ENCODE peak calls at places on chromosomes 3 and 15, in six cellular contexts. One of them, this sample, is unnamed.

GRCh38 chr3:171396048-171396447 is 64.2 kb downstream of the TNIK start:
- DNase-seq in Panc1: no peak
- DNase-seq in HepG2: peak; percentile 3
- DNase-seq in K562: no peak
- DNase-seq in SK-N-SH: no peak
- DNase-seq in GM23338: no peak
- DNase-seq in this sample: no peak

GRCh38 chr3:157329541-157329940 is 107.1 kb upstream of the PTX3 start:
- DNase-seq in Panc1: no peak
- DNase-seq in HepG2: no peak
- DNase-seq in K562: no peak
- DNase-seq in SK-N-SH: no peak
- DNase-seq in GM23338: no peak
- DNase-seq in this sample: no peak

GRCh38 chr15:69474291-69474690 is 21.7 kb downstream of the RPLP1 start:
- DNase-seq in Panc1: no peak
- DNase-seq in HepG2: no peak
- DNase-seq in K562: no peak
- DNase-seq in SK-N-SH: no peak
- DNase-seq in GM23338: no peak
- DNase-seq in this sample: no peak

GRCh38 chr15:40061212-40061901 is 22.4 kb upstream of the SRP14 start:
- DNase-seq in Panc1: no peak
- DNase-seq in HepG2: no peak
- DNase-seq in K562: no peak
- DNase-seq in SK-N-SH: no peak
- DNase-seq in GM23338: no peak
- DNase-seq in this sample: no peak

GRCh38 chr3:35322070-35322469 is 317.3 kb upstream of the ARPP21 start:
- DNase-seq in Panc1: no peak
- DNase-seq in HepG2: no peak
- DNase-seq in K562: no peak
- DNase-seq in SK-N-SH: no peak
- DNase-seq in GM23338: no peak
- DNase-seq in this sample: no peak

GRCh38 chr3:22318325-22318724 is 567.3 kb upstream of the ZNF385D start:
- DNase-seq in Panc1: no peak
- DNase-seq in HepG2: no peak
- DNase-seq in K562: no peak
- DNase-seq in SK-N-SH: no peak
- DNase-seq in GM23338: no peak
- DNase-seq in this sample: no peak

GRCh38 chr15:100696452-100696851 is 94.1 kb downstream of the ASB7 start:
- DNase-seq in Panc1: no peak
- DNase-seq in HepG2: no peak
- DNase-seq in K562: no peak
- DNase-seq in SK-N-SH: no peak
- DNase-seq in GM23338: no peak
- DNase-seq in this sample: no peak

GRCh38 chr15:99057020-99057419 is 47.9 kb upstream of the SYNM start:
- DNase-seq in Panc1: no peak
- DNase-seq in HepG2: no peak
- DNase-seq in K562: no peak
- DNase-seq in SK-N-SH: no peak
- DNase-seq in GM23338: peak; percentile 43
- DNase-seq in this sample: no peak

GRCh38 chr15:101017041-101017754 is 98.0 kb downstream of the LRRK1 start:
- DNase-seq in Panc1: no peak
- DNase-seq in HepG2: no peak
- DNase-seq in K562: no peak
- DNase-seq in SK-N-SH: no peak
- DNase-seq in GM23338: peak; percentile 74
- DNase-seq in this sample: no peak

GRCh38 chr3:61564405-61565059 is 3.2 kb downstream of the PTPRG start:
- DNase-seq in Panc1: no peak
- DNase-seq in HepG2: no peak
- DNase-seq in K562: peak; percentile 7
- DNase-seq in SK-N-SH: peak; percentile 79
- DNase-seq in GM23338: peak; percentile 83
- DNase-seq in this sample: no peak

GRCh38 chr15:63054985-63055384 is 12.4 kb downstream of the TPM1 start:
- DNase-seq in Panc1: no peak
- DNase-seq in HepG2: no peak
- DNase-seq in K562: no peak
- DNase-seq in SK-N-SH: peak; percentile 74
- DNase-seq in GM23338: no peak
- DNase-seq in this sample: no peak

GRCh38 chr3:71101014-71101413 is 482.5 kb downstream of the FOXP1 start:
- DNase-seq in Panc1: no peak
- DNase-seq in HepG2: no peak
- DNase-seq in K562: no peak
- DNase-seq in SK-N-SH: no peak
- DNase-seq in GM23338: no peak
- DNase-seq in this sample: no peak

GRCh38 chr3:171994646-171995441 is 44.5 kb upstream of the FNDC3B start:
- DNase-seq in Panc1: no peak
- DNase-seq in HepG2: peak; percentile 41
- DNase-seq in K562: no peak
- DNase-seq in SK-N-SH: no peak
- DNase-seq in GM23338: no peak
- DNase-seq in this sample: no peak

GRCh38 chr3:8183627-8184026 is 318.0 kb upstream of the LMCD1 start:
- DNase-seq in Panc1: no peak
- DNase-seq in HepG2: no peak
- DNase-seq in K562: no peak
- DNase-seq in SK-N-SH: no peak
- DNase-seq in GM23338: no peak
- DNase-seq in this sample: no peak

GRCh38 chr3:16468114-16469098 is 45.1 kb downstream of the RFTN1 start:
- DNase-seq in Panc1: no peak
- DNase-seq in HepG2: no peak
- DNase-seq in K562: no peak
- DNase-seq in SK-N-SH: peak; percentile 61
- DNase-seq in GM23338: no peak
- DNase-seq in this sample: no peak

GRCh38 chr3:60048447-60048848 is 998.6 kb upstream of the CFAP20DC start:
- DNase-seq in Panc1: no peak
- DNase-seq in HepG2: no peak
- DNase-seq in K562: no peak
- DNase-seq in SK-N-SH: no peak
- DNase-seq in GM23338: no peak
- DNase-seq in this sample: no peak

GRCh38 chr3:192812736-192813383 is 85.5 kb upstream of the FGF12 start:
- DNase-seq in Panc1: peak; percentile 50
- DNase-seq in HepG2: peak; percentile 54
- DNase-seq in K562: no peak
- DNase-seq in SK-N-SH: no peak
- DNase-seq in GM23338: peak; percentile 76
- DNase-seq in this sample: peak; percentile 49

GRCh38 chr3:136353461-136353860 is 103.3 kb downstream of the PCCB start:
- DNase-seq in Panc1: no peak
- DNase-seq in HepG2: no peak
- DNase-seq in K562: no peak
- DNase-seq in SK-N-SH: no peak
- DNase-seq in GM23338: peak; percentile 50
- DNase-seq in this sample: no peak

GRCh38 chr15:35019401-35020327 is 31.6 kb upstream of the ZNF770 start:
- DNase-seq in Panc1: no peak
- DNase-seq in HepG2: no peak
- DNase-seq in K562: no peak
- DNase-seq in SK-N-SH: no peak
- DNase-seq in GM23338: peak; percentile 76
- DNase-seq in this sample: peak; percentile 39

GRCh38 chr15:24954783-24955548 is at the start of the genes SNRPN and SNURF:
- DNase-seq in Panc1: peak; percentile 22
- DNase-seq in HepG2: peak; percentile 30
- DNase-seq in K562: no peak
- DNase-seq in SK-N-SH: peak; percentile 81
- DNase-seq in GM23338: peak; percentile 76
- DNase-seq in this sample: no peak

GRCh38 chr3:36959821-36960220 is 15.0 kb upstream of the TRANK1 start:
- DNase-seq in Panc1: no peak
- DNase-seq in HepG2: no peak
- DNase-seq in K562: no peak
- DNase-seq in SK-N-SH: no peak
- DNase-seq in GM23338: no peak
- DNase-seq in this sample: no peak

GRCh38 chr3:129317014-129317771 is 38.5 kb downstream of the HMCES start:
- DNase-seq in Panc1: no peak
- DNase-seq in HepG2: no peak
- DNase-seq in K562: no peak
- DNase-seq in SK-N-SH: peak; percentile 67
- DNase-seq in GM23338: no peak
- DNase-seq in this sample: no peak

GRCh38 chr3:29412117-29412516 is 131.2 kb downstream of the RBMS3 start:
- DNase-seq in Panc1: no peak
- DNase-seq in HepG2: no peak
- DNase-seq in K562: no peak
- DNase-seq in SK-N-SH: no peak
- DNase-seq in GM23338: no peak
- DNase-seq in this sample: no peak

GRCh38 chr3:188217011-188217463 is 63.1 kb downstream of the LPP start:
- DNase-seq in Panc1: no peak
- DNase-seq in HepG2: no peak
- DNase-seq in K562: no peak
- DNase-seq in SK-N-SH: no peak
- DNase-seq in GM23338: no peak
- DNase-seq in this sample: no peak

GRCh38 chr3:25468866-25469319 is 40.8 kb downstream of the RARB start:
- DNase-seq in Panc1: no peak
- DNase-seq in HepG2: no peak
- DNase-seq in K562: no peak
- DNase-seq in SK-N-SH: peak; percentile 23
- DNase-seq in GM23338: peak; percentile 43
- DNase-seq in this sample: no peak

GRCh38 chr3:184037816-184038215 is 6.3 kb downstream of the HTR3D start:
- DNase-seq in Panc1: no peak
- DNase-seq in HepG2: no peak
- DNase-seq in K562: no peak
- DNase-seq in SK-N-SH: no peak
- DNase-seq in GM23338: peak; percentile 49
- DNase-seq in this sample: peak; percentile 18

GRCh38 chr3:55061619-55062018 is 133.8 kb upstream of the LRTM1 start:
- DNase-seq in Panc1: no peak
- DNase-seq in HepG2: no peak
- DNase-seq in K562: no peak
- DNase-seq in SK-N-SH: no peak
- DNase-seq in GM23338: no peak
- DNase-seq in this sample: no peak

GRCh38 chr3:136186330-136186729 is 9.8 kb downstream of the MSL2 start:
- DNase-seq in Panc1: no peak
- DNase-seq in HepG2: peak; percentile 69
- DNase-seq in K562: no peak
- DNase-seq in SK-N-SH: no peak
- DNase-seq in GM23338: peak; percentile 15
- DNase-seq in this sample: no peak

GRCh38 chr3:45993421-45994027 is 2.1 kb downstream of the FYCO1 start:
- DNase-seq in Panc1: no peak
- DNase-seq in HepG2: no peak
- DNase-seq in K562: no peak
- DNase-seq in SK-N-SH: no peak
- DNase-seq in GM23338: no peak
- DNase-seq in this sample: no peak

GRCh38 chr15:85318048-85318731 is 62.2 kb upstream of the AKAP13 start:
- DNase-seq in Panc1: no peak
- DNase-seq in HepG2: no peak
- DNase-seq in K562: no peak
- DNase-seq in SK-N-SH: no peak
- DNase-seq in GM23338: no peak
- DNase-seq in this sample: peak; percentile 47

GRCh38 chr15:70869346-70869745 is 15.4 kb upstream of the LARP6 start:
- DNase-seq in Panc1: no peak
- DNase-seq in HepG2: no peak
- DNase-seq in K562: no peak
- DNase-seq in SK-N-SH: peak; percentile 63
- DNase-seq in GM23338: no peak
- DNase-seq in this sample: no peak

GRCh38 chr15:90481023-90481422 is 48.7 kb upstream of the CRTC3 start:
- DNase-seq in Panc1: no peak
- DNase-seq in HepG2: no peak
- DNase-seq in K562: no peak
- DNase-seq in SK-N-SH: no peak
- DNase-seq in GM23338: no peak
- DNase-seq in this sample: no peak
- TF ChIP-seq REST in Panc1: no peak
- TF ChIP-seq REST in HepG2: no peak
- TF ChIP-seq REST in K562: no peak
- TF ChIP-seq REST in SK-N-SH: no peak
- TF ChIP-seq REST in GM23338: no peak
- TF ChIP-seq REST in this sample: no peak

DNA sequence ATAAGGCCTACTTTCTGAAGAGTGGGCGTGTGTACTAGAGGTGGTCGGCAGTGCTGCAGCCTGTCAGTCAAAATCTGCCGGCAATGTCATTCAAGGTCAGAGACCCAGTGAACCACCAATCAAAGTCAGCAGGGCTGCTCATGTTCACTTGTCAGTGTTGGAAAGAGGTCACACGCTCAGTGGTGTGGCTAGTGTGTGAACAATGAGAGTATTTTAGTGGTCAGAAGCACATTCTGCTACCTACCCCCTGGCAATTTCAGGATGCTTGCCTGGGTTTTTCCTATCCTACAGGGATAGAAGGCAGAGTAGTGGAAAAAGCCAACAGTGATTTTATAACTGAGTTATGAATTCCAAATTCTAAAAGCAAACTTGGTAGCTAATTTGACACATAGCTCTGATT is 278.5 kb upstream of the ONECUT1 start:
- DNase-seq in Panc1: no peak
- DNase-seq in HepG2: no peak
- DNase-seq in K562: no peak
- DNase-seq in SK-N-SH: no peak
- DNase-seq in GM23338: no peak
- DNase-seq in this sample: no peak
- TF ChIP-seq REST in Panc1: no peak
- TF ChIP-seq REST in HepG2: no peak
- TF ChIP-seq REST in K562: no peak
- TF ChIP-seq REST in SK-N-SH: no peak
- TF ChIP-seq REST in GM23338: no peak
- TF ChIP-seq REST in this sample: no peak

GRCh38 chr15:51917493-51917892 is 54.1 kb downstream of the LEO1 start:
- DNase-seq in Panc1: no peak
- DNase-seq in HepG2: peak; percentile 50
- DNase-seq in K562: peak; percentile 29
- DNase-seq in SK-N-SH: peak; percentile 15
- DNase-seq in GM23338: peak; percentile 83
- DNase-seq in this sample: peak; percentile 64
- TF ChIP-seq REST in Panc1: no peak
- TF ChIP-seq REST in HepG2: no peak
- TF ChIP-seq REST in K562: no peak
- TF ChIP-seq REST in SK-N-SH: no peak
- TF ChIP-seq REST in GM23338: no peak
- TF ChIP-seq REST in this sample: no peak

DNA sequence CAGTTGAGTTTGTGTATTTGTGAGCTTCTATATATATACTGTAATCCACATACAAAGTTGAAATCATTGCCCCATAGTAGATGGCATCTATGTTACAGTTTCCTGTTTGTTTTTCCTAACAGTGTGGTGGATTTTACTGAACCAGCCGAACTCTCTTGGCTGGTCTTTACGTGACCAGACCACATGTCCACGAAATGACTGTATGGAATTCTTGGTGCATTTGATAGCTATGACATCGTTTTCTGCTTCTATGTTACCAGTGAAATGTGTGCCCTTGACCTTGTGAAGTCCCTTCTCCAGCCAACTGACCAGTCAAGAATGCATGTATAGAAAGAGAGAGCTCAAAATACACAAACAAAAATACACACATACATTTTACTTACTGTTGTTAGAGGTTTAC is 1.8 kb downstream of the KCNMB2 start:
- DNase-seq in Panc1: no peak
- DNase-seq in HepG2: no peak
- DNase-seq in K562: no peak
- DNase-seq in SK-N-SH: no peak
- DNase-seq in GM23338: no peak
- DNase-seq in this sample: no peak
- TF ChIP-seq REST in Panc1: no peak
- TF ChIP-seq REST in HepG2: no peak
- TF ChIP-seq REST in K562: no peak
- TF ChIP-seq REST in SK-N-SH: no peak
- TF ChIP-seq REST in GM23338: no peak
- TF ChIP-seq REST in this sample: no peak